ENCODE peak calls at places on chromosomes 12 and 14, in four cellular contexts. E is transverse colon, Y is left ventricle myocardium inferior, B is body of pancreas. L is an unnamed sample.
A peak's percentile ranks its signal among the peaks of the same experiment; 100 is the strongest.

GRCh38 chr12:108495054-108495453 is 20.0 kb upstream of the FICD start:
- DNase-seq in Y (no peak), E (no peak), B (no peak), L (no peak)

GRCh38 chr14:26163761-26164160 is 434.1 kb downstream of the NOVA1 start:
- DNase-seq in B (no peak), Y (no peak), E (no peak), L (no peak)

GRCh38 chr14:69314327-69314726 is 54.4 kb downstream of the GALNT16 start:
- DNase-seq in B (no peak), E (no peak), Y (no peak), L (no peak)

GRCh38 chr14:81427348-81428058 is 27.4 kb upstream of the STON2 start:
- DNase-seq in E (peak; percentile 26), B (no peak), Y (peak; percentile 22), L (no peak)

GRCh38 chr12:123160801-123161487 is 10.1 kb upstream of the PITPNM2 start:
- DNase-seq in E (no peak), Y (no peak), B (peak; percentile 36), L (no peak)

GRCh38 chr12:107486140-107486892 is 199.3 kb upstream of the PWP1 start:
- DNase-seq in B (no peak), Y (no peak), E (no peak), L (no peak)

GRCh38 chr12:124296295-124296915 is 1.5 kb downstream of the RFLNA start:
- DNase-seq in Y (no peak), B (no peak), E (peak; percentile 86), L (peak; percentile 91)

GRCh38 chr14:22311625-22312024 is 277.4 kb downstream of the DAD1 start:
- DNase-seq in Y (no peak), E (no peak), B (no peak), L (no peak)

GRCh38 chr12:17383321-17383720 is 706.7 kb downstream of the RERGL start:
- DNase-seq in E (no peak), B (no peak), Y (no peak), L (no peak)

GRCh38 chr12:6345319-6346071 is 3.6 kb upstream of the TNFRSF1A start:
- DNase-seq in B (peak; percentile 69), Y (no peak), E (no peak), L (no peak)

GRCh38 chr12:124716208-124717141 is 147.2 kb downstream of the SCARB1 start:
- DNase-seq in B (no peak), Y (no peak), E (no peak), L (no peak)

GRCh38 chr14:71642715-71643114 is 289.5 kb upstream of the RGS6 start:
- DNase-seq in E (no peak), B (no peak), Y (no peak), L (no peak)

GRCh38 chr12:104573-105081 is 38.1 kb downstream of the IQSEC3 start:
- DNase-seq in B (no peak), Y (no peak), E (peak; percentile 26), L (peak; percentile 40)

GRCh38 chr12:45494279-45494678 is 235.2 kb upstream of the ARID2 start:
- DNase-seq in E (no peak), Y (no peak), B (no peak), L (no peak)

GRCh38 chr14:77067632-77068514 is 30.2 kb upstream of the CIPC start:
- DNase-seq in Y (peak; percentile 63), B (peak; percentile 84), E (peak; percentile 78), L (peak; percentile 82)

GRCh38 chr12:62290804-62291203 is 30.6 kb downstream of the USP15 start:
- DNase-seq in B (no peak), Y (no peak), E (no peak), L (no peak)

GRCh38 chr14:35435177-35435576 is 30.6 kb upstream of the NFKBIA start:
- DNase-seq in B (no peak), E (no peak), Y (no peak), L (no peak)

GRCh38 chr14:99647407-99647806 is 2.5 kb downstream of the HHIPL1 start:
- DNase-seq in B (no peak), Y (no peak), E (no peak), L (no peak)
- TF ChIP-seq CTCF in B (no peak), Y (no peak), E (no peak), L (no peak)

GRCh38 chr12:49564241-49565118 is 3.5 kb downstream of the MCRS1 start:
- DNase-seq in B (no peak), Y (peak; percentile 12), E (no peak), L (no peak)
- H3K36me3 ChIP-seq in B (peaks cover 27% of the 10 kb centered on the region), Y (peaks cover 63% of the 10 kb centered on the region), E (peaks cover 24% of the 10 kb centered on the region), L (peaks cover 10% of the 10 kb centered on the region)

DNA sequence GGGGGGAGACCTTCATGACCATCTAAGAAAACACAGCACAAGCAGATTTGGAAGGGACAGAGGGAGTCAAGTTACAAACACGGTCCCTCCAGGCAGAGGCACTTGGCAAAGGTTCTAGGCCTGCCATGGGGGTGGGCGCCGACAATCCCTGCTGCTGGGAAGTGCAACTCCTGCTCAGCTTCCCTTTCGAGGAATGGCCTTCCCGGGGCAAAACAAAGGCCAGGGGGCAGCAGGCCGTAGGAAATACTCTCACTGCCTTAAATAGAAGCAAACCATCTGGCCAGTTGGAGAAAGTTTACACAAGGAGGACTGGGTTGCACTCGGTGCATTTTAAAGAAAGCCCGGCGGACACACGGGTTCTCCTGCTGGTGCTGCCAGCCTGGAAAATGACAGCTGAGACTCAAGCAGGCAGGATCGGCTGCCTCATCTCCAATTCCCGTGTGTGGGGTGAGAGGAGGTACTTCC is 65.8 kb downstream of the ITPK1 start:
- DNase-seq in E (no peak), B (no peak), Y (peak; percentile 16), L (peak; percentile 57)
- TF ChIP-seq CTCF in E (no peak), B (no peak), Y (no peak), L (no peak)

GRCh38 chr14:64990939-64991338 is 4.2 kb downstream of the FNTB start:
- DNase-seq in Y (no peak), B (no peak), E (no peak), L (no peak)
- H3K36me3 ChIP-seq in Y (no peaks in the 10 kb centered on the region), B (no peaks in the 10 kb centered on the region), E (no peaks in the 10 kb centered on the region), L (no peaks in the 10 kb centered on the region)

GRCh38 chr12:98838282-98838681 is 193.2 kb downstream of the APAF1 start:
- DNase-seq in Y (no peak), B (no peak), E (no peak), L (no peak)
- TF ChIP-seq CTCF in Y (peak; percentile 31), B (peak; percentile 14), E (no peak), L (no peak)

GRCh38 chr12:113167868-113168267 is 17.4 kb downstream of the DDX54 start:
- DNase-seq in Y (no peak), E (no peak), B (no peak), L (no peak)

GRCh38 chr12:113170457-113170856 is 14.8 kb downstream of the DDX54 start:
- DNase-seq in E (no peak), B (no peak), Y (no peak), L (no peak)

GRCh38 chr12:113171543-113171942 is 13.7 kb downstream of the DDX54 start:
- DNase-seq in E (no peak), B (no peak), Y (no peak), L (no peak)

GRCh38 chr12:113170926-113171325 is 14.4 kb downstream of the DDX54 start:
- DNase-seq in B (no peak), Y (no peak), E (no peak), L (no peak)

DNA sequence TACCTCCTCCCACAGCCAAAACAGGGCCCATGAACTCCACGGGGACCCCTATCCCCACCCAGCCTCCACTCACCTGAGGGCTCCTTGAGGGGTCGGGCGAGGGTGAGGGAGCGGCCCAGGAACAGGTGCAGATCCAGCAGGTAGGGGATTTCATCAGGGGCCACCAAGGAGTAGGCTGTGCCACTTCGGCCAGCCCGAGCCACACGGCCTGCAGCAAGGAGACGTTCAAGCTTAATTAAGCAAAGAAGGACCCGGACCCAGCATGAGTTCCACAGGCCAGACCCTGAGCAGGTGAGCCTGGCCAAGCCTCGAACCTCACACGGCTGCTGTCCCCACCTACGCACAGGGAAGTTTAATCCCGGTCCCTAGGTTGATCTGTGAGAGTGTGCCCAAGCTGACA is 15.6 kb downstream of the DDX54 start:
- DNase-seq in E (no peak), B (no peak), Y (no peak), L (no peak)
- H3K36me3 ChIP-seq in E (peaks cover 85% of the 10 kb centered on the region), B (peaks cover 56% of the 10 kb centered on the region), Y (peaks cover 100% of the 10 kb centered on the region), L (no peaks in the 10 kb centered on the region)